ENCODE peak calls at places on chromosomes 2 and 18, in nine cellular contexts. One of them, this sample, is unnamed.

GRCh38 chr2:46893231-46893943 is 22.2 kb downstream of the MCFD2 start:
- DNase-seq in CD8-positive, alpha-beta T cell: no peak
- DNase-seq in psoas muscle: no peak
- DNase-seq in NCI-H524: no peak
- DNase-seq in progenitor cell of endocrine pancreas: no peak
- DNase-seq in chondrocyte: no peak
- DNase-seq in glutamatergic neuron: no peak
- DNase-seq in activated CD8-positive, alpha-beta memory T cell treated with anti-CD3 and anti-CD28 coated beads for 1 hour: no peak
- DNase-seq in stimulated activated CD8-positive, alpha-beta memory T cell treated with anti-CD3 and anti-CD28 coated beads, Interleukin-15, amount 100 ng/mL, for 24 hours: no peak
- DNase-seq in this sample: no peak

GRCh38 chr2:144048631-144049060 is 471.3 kb downstream of the ZEB2 start:
- DNase-seq in CD8-positive, alpha-beta T cell: no peak
- DNase-seq in psoas muscle: no peak
- DNase-seq in NCI-H524: no peak
- DNase-seq in progenitor cell of endocrine pancreas: no peak
- DNase-seq in chondrocyte: no peak
- DNase-seq in glutamatergic neuron: no peak
- DNase-seq in activated CD8-positive, alpha-beta memory T cell treated with anti-CD3 and anti-CD28 coated beads for 1 hour: no peak
- DNase-seq in stimulated activated CD8-positive, alpha-beta memory T cell treated with anti-CD3 and anti-CD28 coated beads, Interleukin-15, amount 100 ng/mL, for 24 hours: no peak
- DNase-seq in this sample: no peak

GRCh38 chr2:118841828-118842461 is 5.5 kb downstream of the EN1 start:
- DNase-seq in CD8-positive, alpha-beta T cell: no peak
- DNase-seq in psoas muscle: no peak
- DNase-seq in NCI-H524: no peak
- DNase-seq in progenitor cell of endocrine pancreas: no peak
- DNase-seq in chondrocyte: no peak
- DNase-seq in glutamatergic neuron: no peak
- DNase-seq in activated CD8-positive, alpha-beta memory T cell treated with anti-CD3 and anti-CD28 coated beads for 1 hour: no peak
- DNase-seq in stimulated activated CD8-positive, alpha-beta memory T cell treated with anti-CD3 and anti-CD28 coated beads, Interleukin-15, amount 100 ng/mL, for 24 hours: no peak
- DNase-seq in this sample: no peak

GRCh38 chr2:75499534-75499933 is 61.2 kb downstream of the EVA1A start:
- DNase-seq in CD8-positive, alpha-beta T cell: no peak
- DNase-seq in psoas muscle: no peak
- DNase-seq in NCI-H524: no peak
- DNase-seq in progenitor cell of endocrine pancreas: no peak
- DNase-seq in chondrocyte: no peak
- DNase-seq in glutamatergic neuron: no peak
- DNase-seq in activated CD8-positive, alpha-beta memory T cell treated with anti-CD3 and anti-CD28 coated beads for 1 hour: no peak
- DNase-seq in stimulated activated CD8-positive, alpha-beta memory T cell treated with anti-CD3 and anti-CD28 coated beads, Interleukin-15, amount 100 ng/mL, for 24 hours: no peak
- DNase-seq in this sample: no peak

GRCh38 chr2:230658877-230659652 is 53.6 kb upstream of the CAB39 start:
- DNase-seq in CD8-positive, alpha-beta T cell: no peak
- DNase-seq in psoas muscle: no peak
- DNase-seq in NCI-H524: no peak
- DNase-seq in progenitor cell of endocrine pancreas: no peak
- DNase-seq in chondrocyte: no peak
- DNase-seq in glutamatergic neuron: no peak
- DNase-seq in activated CD8-positive, alpha-beta memory T cell treated with anti-CD3 and anti-CD28 coated beads for 1 hour: no peak
- DNase-seq in stimulated activated CD8-positive, alpha-beta memory T cell treated with anti-CD3 and anti-CD28 coated beads, Interleukin-15, amount 100 ng/mL, for 24 hours: peak; percentile 42
- DNase-seq in this sample: no peak

GRCh38 chr18:56383349-56383748 is 255.0 kb downstream of the TXNL1 start:
- DNase-seq in CD8-positive, alpha-beta T cell: no peak
- DNase-seq in psoas muscle: no peak
- DNase-seq in NCI-H524: no peak
- DNase-seq in progenitor cell of endocrine pancreas: no peak
- DNase-seq in chondrocyte: no peak
- DNase-seq in glutamatergic neuron: no peak
- DNase-seq in activated CD8-positive, alpha-beta memory T cell treated with anti-CD3 and anti-CD28 coated beads for 1 hour: no peak
- DNase-seq in stimulated activated CD8-positive, alpha-beta memory T cell treated with anti-CD3 and anti-CD28 coated beads, Interleukin-15, amount 100 ng/mL, for 24 hours: no peak
- DNase-seq in this sample: no peak

GRCh38 chr2:88114821-88115220 is 13.0 kb downstream of the FABP1 start:
- DNase-seq in CD8-positive, alpha-beta T cell: no peak
- DNase-seq in psoas muscle: no peak
- DNase-seq in NCI-H524: no peak
- DNase-seq in progenitor cell of endocrine pancreas: no peak
- DNase-seq in chondrocyte: no peak
- DNase-seq in glutamatergic neuron: no peak
- DNase-seq in activated CD8-positive, alpha-beta memory T cell treated with anti-CD3 and anti-CD28 coated beads for 1 hour: no peak
- DNase-seq in stimulated activated CD8-positive, alpha-beta memory T cell treated with anti-CD3 and anti-CD28 coated beads, Interleukin-15, amount 100 ng/mL, for 24 hours: no peak
- DNase-seq in this sample: no peak

GRCh38 chr2:235765181-235765820 is 271.5 kb downstream of the AGAP1 start:
- DNase-seq in CD8-positive, alpha-beta T cell: no peak
- DNase-seq in psoas muscle: peak; percentile 41
- DNase-seq in NCI-H524: peak; percentile 37
- DNase-seq in progenitor cell of endocrine pancreas: no peak
- DNase-seq in chondrocyte: no peak
- DNase-seq in glutamatergic neuron: no peak
- DNase-seq in activated CD8-positive, alpha-beta memory T cell treated with anti-CD3 and anti-CD28 coated beads for 1 hour: no peak
- DNase-seq in stimulated activated CD8-positive, alpha-beta memory T cell treated with anti-CD3 and anti-CD28 coated beads, Interleukin-15, amount 100 ng/mL, for 24 hours: no peak
- DNase-seq in this sample: no peak

GRCh38 chr2:226414313-226414712 is 385.3 kb downstream of the IRS1 start:
- DNase-seq in CD8-positive, alpha-beta T cell: no peak
- DNase-seq in psoas muscle: no peak
- DNase-seq in NCI-H524: peak; percentile 74
- DNase-seq in progenitor cell of endocrine pancreas: no peak
- DNase-seq in chondrocyte: no peak
- DNase-seq in glutamatergic neuron: no peak
- DNase-seq in activated CD8-positive, alpha-beta memory T cell treated with anti-CD3 and anti-CD28 coated beads for 1 hour: no peak
- DNase-seq in stimulated activated CD8-positive, alpha-beta memory T cell treated with anti-CD3 and anti-CD28 coated beads, Interleukin-15, amount 100 ng/mL, for 24 hours: no peak
- DNase-seq in this sample: no peak

GRCh38 chr2:11075221-11075620 is 80.0 kb upstream of the SLC66A3 start:
- DNase-seq in CD8-positive, alpha-beta T cell: no peak
- DNase-seq in psoas muscle: no peak
- DNase-seq in NCI-H524: no peak
- DNase-seq in progenitor cell of endocrine pancreas: no peak
- DNase-seq in chondrocyte: no peak
- DNase-seq in glutamatergic neuron: no peak
- DNase-seq in activated CD8-positive, alpha-beta memory T cell treated with anti-CD3 and anti-CD28 coated beads for 1 hour: no peak
- DNase-seq in stimulated activated CD8-positive, alpha-beta memory T cell treated with anti-CD3 and anti-CD28 coated beads, Interleukin-15, amount 100 ng/mL, for 24 hours: no peak
- DNase-seq in this sample: no peak

GRCh38 chr2:48315847-48316194 is 214.1 kb upstream of the STON1 start:
- DNase-seq in CD8-positive, alpha-beta T cell: no peak
- DNase-seq in psoas muscle: no peak
- DNase-seq in NCI-H524: peak; percentile 64
- DNase-seq in progenitor cell of endocrine pancreas: no peak
- DNase-seq in chondrocyte: no peak
- DNase-seq in glutamatergic neuron: peak; percentile 59
- DNase-seq in activated CD8-positive, alpha-beta memory T cell treated with anti-CD3 and anti-CD28 coated beads for 1 hour: peak; percentile 11
- DNase-seq in stimulated activated CD8-positive, alpha-beta memory T cell treated with anti-CD3 and anti-CD28 coated beads, Interleukin-15, amount 100 ng/mL, for 24 hours: peak; percentile 3
- DNase-seq in this sample: no peak

GRCh38 chr2:68771211-68771721 is 36.7 kb downstream of the ARHGAP25 start:
- DNase-seq in CD8-positive, alpha-beta T cell: no peak
- DNase-seq in psoas muscle: no peak
- DNase-seq in NCI-H524: peak; percentile 37
- DNase-seq in progenitor cell of endocrine pancreas: no peak
- DNase-seq in chondrocyte: no peak
- DNase-seq in glutamatergic neuron: no peak
- DNase-seq in activated CD8-positive, alpha-beta memory T cell treated with anti-CD3 and anti-CD28 coated beads for 1 hour: no peak
- DNase-seq in stimulated activated CD8-positive, alpha-beta memory T cell treated with anti-CD3 and anti-CD28 coated beads, Interleukin-15, amount 100 ng/mL, for 24 hours: no peak
- DNase-seq in this sample: no peak

GRCh38 chr18:58998421-58999203 is 133.9 kb downstream of the ZNF532 start:
- DNase-seq in CD8-positive, alpha-beta T cell: no peak
- DNase-seq in psoas muscle: peak; percentile 77
- DNase-seq in NCI-H524: no peak
- DNase-seq in progenitor cell of endocrine pancreas: no peak
- DNase-seq in chondrocyte: no peak
- DNase-seq in glutamatergic neuron: no peak
- DNase-seq in activated CD8-positive, alpha-beta memory T cell treated with anti-CD3 and anti-CD28 coated beads for 1 hour: no peak
- DNase-seq in stimulated activated CD8-positive, alpha-beta memory T cell treated with anti-CD3 and anti-CD28 coated beads, Interleukin-15, amount 100 ng/mL, for 24 hours: no peak
- DNase-seq in this sample: no peak

GRCh38 chr2:25899404-25899925 is 21.2 kb upstream of the ASXL2 start:
- DNase-seq in CD8-positive, alpha-beta T cell: no peak
- DNase-seq in psoas muscle: no peak
- DNase-seq in NCI-H524: no peak
- DNase-seq in progenitor cell of endocrine pancreas: no peak
- DNase-seq in chondrocyte: no peak
- DNase-seq in glutamatergic neuron: no peak
- DNase-seq in activated CD8-positive, alpha-beta memory T cell treated with anti-CD3 and anti-CD28 coated beads for 1 hour: no peak
- DNase-seq in stimulated activated CD8-positive, alpha-beta memory T cell treated with anti-CD3 and anti-CD28 coated beads, Interleukin-15, amount 100 ng/mL, for 24 hours: no peak
- DNase-seq in this sample: no peak